ENCODE peak calls at places on chromosomes 16 and 17, in ten cellular contexts. R is cardiac fibroblast, Y is mesothelial cell of epicardium, L is neural crest cell, S is GM13977, V is Calu3, O is kidney epithelial cell, A is vagina, P is mammary epithelial cell, H is fibroblast of mammary gland. N is an unnamed sample.

GRCh38 chr17:78924481-78925151 is 571 bp downstream of the TIMP2 start:
- DNase-seq in L (peak; percentile 20), S (no peak), P (no peak), O (no peak), H (no peak), A (no peak), V (no peak), Y (peak; percentile 56), R (peak; percentile 43), N (no peak)

GRCh38 chr16:84278968-84279367 is 15.7 kb upstream of the WFDC1 start:
- DNase-seq in O (no peak), V (no peak), L (no peak), Y (no peak), A (no peak), S (no peak), P (no peak), R (no peak), H (no peak), N (no peak)

GRCh38 chr16:8241408-8241807 is 348.9 kb downstream of the TMEM114 start:
- DNase-seq in O (no peak), V (no peak), S (no peak), P (no peak), H (no peak), L (no peak), Y (no peak), R (no peak), A (no peak), N (no peak)

GRCh38 chr17:35796942-35797341 is 1.5 kb upstream of the MMP28 start:
- DNase-seq in V (no peak), P (no peak), L (no peak), S (no peak), R (no peak), A (peak; percentile 43), H (no peak), O (no peak), Y (no peak), N (no peak)

GRCh38 chr16:86642084-86642483 is 63.7 kb downstream of the FOXL1 start:
- DNase-seq in Y (no peak), H (no peak), L (no peak), S (no peak), A (no peak), V (no peak), R (no peak), O (no peak), P (no peak), N (no peak)

GRCh38 chr16:27311449-27311831 is 2.3 kb upstream of the IL4R start:
- DNase-seq in Y (no peak), S (no peak), P (no peak), R (peak; percentile 34), A (no peak), H (peak; percentile 63), V (no peak), L (no peak), O (no peak), N (no peak)

GRCh38 chr16:85608515-85608885 is 4.6 kb upstream of the GSE1 start:
- DNase-seq in S (no peak), V (no peak), L (no peak), O (no peak), Y (no peak), H (no peak), R (no peak), P (no peak), A (no peak), N (no peak)

GRCh38 chr16:65121870-65122723 is at the start of gene CDH11:
- DNase-seq in V (no peak), S (peak; percentile 18), A (no peak), P (peak; percentile 3), L (peak; percentile 30), Y (peak; percentile 76), H (peak; percentile 76), R (peak; percentile 96), O (no peak), N (peak; percentile 14)

GRCh38 chr17:38512473-38513058 is 84.3 kb downstream of the ARHGAP23 start:
- DNase-seq in R (no peak), O (no peak), L (no peak), Y (no peak), S (peak; percentile 11), V (no peak), A (no peak), H (no peak), P (no peak), N (no peak)

GRCh38 chr17:38509772-38510423 is 81.6 kb downstream of the ARHGAP23 start:
- DNase-seq in P (no peak), O (no peak), A (no peak), R (peak; percentile 24), Y (no peak), H (no peak), V (no peak), S (peak; percentile 34), L (peak; percentile 33), N (no peak)

GRCh38 chr17:38509008-38509771 is 80.9 kb downstream of the ARHGAP23 start:
- DNase-seq in A (no peak), R (peak; percentile 93), Y (peak; percentile 91), P (peak; percentile 49), H (peak; percentile 86), O (peak; percentile 64), L (peak; percentile 81), S (peak; percentile 92), V (peak; percentile 52), N (peak; percentile 60)

GRCh38 chr17:38511126-38512108 is 83.2 kb downstream of the ARHGAP23 start:
- DNase-seq in H (peak; percentile 59), R (peak; percentile 55), A (no peak), S (peak; percentile 31), O (peak; percentile 14), P (peak; percentile 40), Y (no peak), V (no peak), L (no peak), N (peak; percentile 11)

DNA sequence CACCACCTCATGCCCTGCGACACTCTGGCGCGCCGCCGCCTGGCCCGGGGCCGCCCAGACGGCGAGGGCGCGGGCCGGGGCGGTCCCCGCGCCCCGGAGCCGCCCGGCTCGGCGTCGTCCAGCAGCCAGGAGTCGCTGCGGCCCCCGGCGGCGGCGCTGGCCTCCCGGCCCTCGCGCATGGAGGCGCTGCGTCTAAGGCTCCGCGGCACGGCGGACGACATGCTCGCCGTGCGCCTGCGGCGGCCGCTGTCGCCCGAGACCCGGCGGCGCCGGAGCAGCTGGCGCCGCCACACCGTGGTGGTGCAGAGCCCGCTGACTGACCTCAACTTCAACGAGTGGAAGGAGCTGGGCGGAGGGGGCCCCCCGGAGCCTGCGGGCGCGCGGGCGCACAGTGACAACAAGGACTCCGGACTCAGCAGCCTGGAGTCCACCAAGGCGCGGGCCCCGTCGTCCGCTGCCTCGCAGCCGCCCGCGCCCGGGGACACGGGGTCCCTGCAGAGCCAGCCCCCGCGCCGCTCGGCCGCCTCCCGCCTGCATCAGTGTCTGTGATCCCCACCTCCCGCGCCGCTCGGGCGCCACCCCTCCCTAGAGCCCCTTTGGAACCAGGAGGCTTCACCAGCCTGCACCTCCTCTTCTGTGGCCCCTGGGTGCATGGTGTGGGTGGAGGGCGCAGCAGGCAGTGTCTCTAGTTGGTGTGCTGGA is 82.3 kb downstream of the ARHGAP23 start:
- DNase-seq in H (no peak), Y (peak; percentile 63), V (no peak), S (peak; percentile 62), A (no peak), O (no peak), P (no peak), L (peak; percentile 41), R (peak; percentile 55), N (no peak)
- TF ChIP-seq CTCF in H (no peak), Y (no peak), V (no peak), S (peak; percentile 11), A (no peak), O (no peak), P (no peak), L (no peak), R (no peak), N (no peak)

DNA sequence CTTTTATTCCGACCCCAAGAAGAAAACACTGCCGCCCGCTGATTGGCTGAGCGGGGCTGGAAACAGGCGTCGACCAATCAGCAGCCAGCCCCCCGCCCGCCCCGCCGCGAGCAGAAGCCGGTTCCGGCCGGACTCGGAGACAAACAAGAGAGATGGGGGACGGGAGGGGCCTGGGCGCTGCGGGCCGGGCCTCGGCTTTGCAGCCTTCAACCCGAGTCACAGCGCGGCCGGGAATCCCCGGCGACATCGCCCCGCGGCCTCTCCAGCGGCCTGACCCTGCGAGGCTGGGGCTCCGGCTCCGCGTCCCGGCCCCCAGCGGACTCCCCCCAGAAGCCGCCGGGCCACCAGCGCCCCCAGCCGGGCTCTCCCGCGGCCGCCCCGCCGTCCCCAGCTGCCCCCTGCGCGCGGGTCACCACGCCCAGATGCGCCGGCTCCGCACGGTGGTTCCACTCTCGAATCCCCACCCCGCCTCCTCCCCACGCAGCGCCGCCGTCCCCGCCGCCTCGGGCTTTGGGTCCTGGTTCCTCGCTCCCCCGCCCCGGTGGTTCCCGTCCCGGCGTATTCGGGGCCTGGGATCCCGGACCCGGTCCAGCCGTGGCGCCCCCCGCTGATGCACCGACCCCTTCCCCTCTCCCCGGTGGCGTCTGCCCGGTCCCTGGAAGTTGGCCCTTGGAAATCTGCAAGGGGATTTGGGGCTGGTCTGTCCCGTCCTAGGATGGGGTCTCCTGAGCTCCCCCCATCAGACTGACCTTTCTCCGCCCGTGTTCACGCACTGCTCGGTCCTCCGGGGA is 417 bp upstream of the SLC43A2 start:
- DNase-seq in L (peak; percentile 89), S (peak; percentile 99), V (peak; percentile 81), P (peak; percentile 93), Y (peak; percentile 90), A (no peak), R (peak; percentile 96), H (peak; percentile 77), O (no peak), N (peak; percentile 89)
- TF ChIP-seq CTCF in L (peak; percentile 41), S (peak; percentile 49), V (no peak), P (peak; percentile 25), Y (no peak), A (peak; percentile 39), R (no peak), H (no peak), O (no peak), N (peak; percentile 30)

GRCh38 chr16:2046889-2047329 is 725 bp downstream of the NTHL1 start:
- DNase-seq in R (no peak), A (no peak), Y (no peak), L (no peak), S (no peak), V (no peak), H (no peak), P (no peak), O (no peak), N (no peak)

GRCh38 chr16:2048116-2048543 is 345 bp downstream of the TSC2 start:
- DNase-seq in L (no peak), Y (no peak), V (no peak), H (no peak), R (no peak), S (no peak), A (no peak), P (no peak), O (no peak), N (no peak)

GRCh38 chr16:2044541-2044940 is 3.1 kb downstream of the NTHL1 start:
- DNase-seq in R (no peak), V (no peak), Y (no peak), O (no peak), P (no peak), H (no peak), L (no peak), S (no peak), A (no peak), N (no peak)

GRCh38 chr16:2046125-2046888 is 1.3 kb downstream of the NTHL1 start:
- DNase-seq in L (no peak), P (no peak), H (no peak), S (no peak), R (no peak), Y (no peak), V (no peak), O (no peak), A (no peak), N (no peak)

DNA sequence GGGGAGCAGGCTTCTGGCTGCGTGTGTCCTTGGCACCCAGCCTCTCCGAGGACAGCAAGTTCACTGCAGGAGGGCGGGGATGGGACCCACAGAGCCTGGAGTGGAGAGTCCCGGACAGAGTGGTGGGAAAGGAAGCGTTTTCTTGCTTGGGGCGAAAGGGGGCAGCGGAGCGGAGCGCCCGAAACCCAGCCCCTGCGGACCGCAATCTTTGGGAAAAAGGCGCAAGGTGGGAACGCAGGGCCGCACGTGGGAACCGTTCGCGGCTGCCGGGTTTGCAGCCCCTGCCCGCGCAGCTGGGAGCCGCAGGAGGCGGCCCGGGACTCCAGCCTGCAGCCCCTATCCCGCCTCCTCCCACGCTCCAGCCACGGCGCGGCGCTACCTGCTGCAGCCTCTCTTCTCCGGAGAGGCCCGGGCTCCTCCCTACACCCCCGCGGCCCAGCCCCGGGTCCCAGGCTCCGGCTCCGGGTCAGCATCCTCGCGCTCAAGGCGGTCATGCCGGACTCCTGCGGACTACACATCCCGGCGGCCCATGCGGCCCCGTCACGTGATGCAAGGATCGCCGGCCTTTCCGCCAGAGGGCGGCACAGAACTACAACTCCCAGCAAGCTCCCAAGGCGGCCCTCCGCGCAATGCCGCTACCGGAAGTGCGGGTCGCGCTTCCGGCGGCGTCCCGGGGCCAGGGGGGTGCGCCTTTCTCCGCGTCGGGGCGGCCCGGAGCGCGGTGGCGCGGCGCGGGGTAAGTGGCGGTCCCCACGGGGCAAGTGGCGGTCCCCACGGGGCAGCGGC is at the start of the genes NTHL1 and TSC2:
- DNase-seq in O (peak; percentile 86), L (peak; percentile 94), R (peak; percentile 97), H (peak; percentile 94), S (peak; percentile 100), A (no peak), P (peak; percentile 93), V (peak; percentile 99), Y (peak; percentile 96), N (peak; percentile 95)
- TF ChIP-seq CTCF in O (peak; percentile 10), L (no peak), R (peak; percentile 32), H (no peak), S (peak; percentile 1), A (peak; percentile 58), P (peak; percentile 48), V (peak; percentile 67), Y (peak; percentile 72), N (peak; percentile 39)

DNA sequence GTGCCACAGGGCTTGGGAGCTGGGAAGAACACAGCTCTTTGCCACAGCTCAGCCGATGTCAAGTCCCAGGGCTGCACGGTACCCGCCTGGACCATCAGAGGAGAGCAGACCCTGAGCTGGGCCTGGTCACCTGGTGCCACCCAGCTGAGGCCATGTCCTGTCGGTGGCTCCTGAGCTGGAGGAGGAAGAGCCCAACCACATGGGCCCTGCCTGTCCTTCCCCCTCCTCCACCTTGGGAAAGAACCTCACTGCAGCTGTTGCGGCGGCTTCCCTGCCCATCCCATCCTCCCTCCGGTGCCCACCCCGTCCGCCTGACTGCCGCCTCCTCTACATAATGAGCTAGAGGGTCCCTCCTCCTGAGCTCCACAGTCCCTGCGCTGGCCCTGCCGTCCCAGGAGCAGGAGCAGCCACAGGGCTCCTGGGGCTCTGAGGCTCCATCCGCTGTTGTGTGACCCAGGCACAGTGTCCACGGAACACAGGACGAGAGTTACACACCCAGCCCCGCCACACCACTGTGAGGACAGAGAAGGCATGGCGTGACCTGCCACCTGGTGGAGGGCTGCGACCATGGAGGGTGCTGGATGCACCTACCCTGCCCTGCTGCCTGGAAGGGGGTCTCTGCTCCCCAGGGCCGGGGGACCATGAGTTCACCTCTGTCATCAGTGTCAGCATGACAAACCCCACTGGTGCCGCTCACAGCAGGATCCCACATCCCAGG is 21.4 kb upstream of the CHMP6 start:
- DNase-seq in S (peak; percentile 87), L (no peak), A (no peak), R (peak; percentile 40), Y (no peak), P (no peak), V (peak; percentile 32), O (no peak), H (no peak), N (peak; percentile 36)
- TF ChIP-seq CTCF in S (peak; percentile 62), L (peak; percentile 53), A (no peak), R (peak; percentile 58), Y (no peak), P (peak; percentile 62), V (no peak), O (peak; percentile 58), H (peak; percentile 40), N (peak; percentile 9)